ENCODE peak calls at places on chromosomes 11 and 22, in six cellular contexts. K is NCI-H2081, D is GM03348, E is GDM1, M is NCI-H1417, U is stomach. L is an unnamed sample.

GRCh38 chr22:47001288-47001687 is 238.8 kb downstream of the TBC1D22A start:
- DNase-seq in K (no peak), D (no peak), E (no peak), M (no peak), U (no peak), L (no peak)

GRCh38 chr11:65709661-65710060 is 2.4 kb upstream of the KAT5 start:
- DNase-seq in K (no peak), D (no peak), E (no peak), M (no peak), U (no peak), L (no peak)

GRCh38 chr11:126317681-126318641 is 14.1 kb downstream of the DCPS start:
- DNase-seq in K (no peak), D (peak), E (peak), M (peak), U (no peak), L (peak)

GRCh38 chr22:44917372-44918165 is 92.2 kb downstream of the PHF21B start:
- DNase-seq in K (no peak), D (no peak), E (no peak), M (no peak), U (no peak), L (no peak)

GRCh38 chr22:32237905-32238304 is 17.2 kb downstream of the SLC5A4 start:
- DNase-seq in K (peak), D (no peak), E (no peak), M (peak), U (no peak), L (no peak)

GRCh38 chr11:67002921-67003411 is 20.0 kb upstream of the SYT12 start:
- DNase-seq in K (no peak), D (no peak), E (no peak), M (no peak), U (no peak), L (no peak)

GRCh38 chr22:23525510-23525909 is 54.6 kb downstream of the IGLL1 start:
- DNase-seq in K (no peak), D (no peak), E (no peak), M (no peak), U (no peak), L (no peak)

GRCh38 chr11:27401760-27402316 is 38.8 kb upstream of the CCDC34 start:
- DNase-seq in K (no peak), D (no peak), E (no peak), M (peak), U (no peak), L (no peak)

GRCh38 chr11:68825603-68826002 is 16.1 kb downstream of the CPT1A start:
- DNase-seq in K (no peak), D (no peak), E (peak), M (no peak), U (peak), L (no peak)

GRCh38 chr11:20488352-20488751 is 100.8 kb downstream of the PRMT3 start:
- DNase-seq in K (peak), D (no peak), E (no peak), M (peak), U (no peak), L (peak)

GRCh38 chr11:14124886-14125285 is 162.4 kb downstream of the SPON1 start:
- DNase-seq in K (no peak), D (no peak), E (no peak), M (no peak), U (no peak), L (no peak)

GRCh38 chr11:125165111-125165663 is 636 bp downstream of the PKNOX2 start:
- DNase-seq in K (no peak), D (peak), E (no peak), M (no peak), U (peak), L (no peak)

GRCh38 chr11:120108785-120109168 is 29.1 kb downstream of the TRIM29 start:
- DNase-seq in K (no peak), D (no peak), E (no peak), M (no peak), U (no peak), L (no peak)

GRCh38 chr11:128937480-128937879 is 5.2 kb downstream of the TP53AIP1 start:
- DNase-seq in K (no peak), D (no peak), E (no peak), M (no peak), U (no peak), L (no peak)

GRCh38 chr22:23894710-23895598 is 771 bp downstream of the MIF start:
- DNase-seq in K (peak), D (peak), E (no peak), M (peak), U (peak), L (peak)